ENCODE peak calls at places on chromosomes 6 and 20, in six cellular contexts. Y is dorsolateral prefrontal cortex; U is right atrium auricular region; M is retinal pigment epithelial cell; Z is GM23338; D is CD8-positive, alpha-beta T cell. V is an unnamed sample.
A peak's percentile ranks its signal among the peaks of the same experiment; 100 is the strongest.

GRCh38 chr20:52614036-52614863 is 357.9 kb upstream of the TSHZ2 start:
- DNase-seq in D (no peak), Y (no peak), Z (no peak), U (no peak), M (no peak), V (no peak)

GRCh38 chr6:21914121-21914973 is 320.8 kb downstream of the SOX4 start:
- DNase-seq in U (peak; percentile 70), Y (no peak), D (no peak), Z (no peak), M (no peak), V (no peak)

GRCh38 chr20:7410150-7410549 is 530.1 kb downstream of the HAO1 start:
- DNase-seq in M (no peak), D (no peak), Y (no peak), Z (no peak), U (no peak), V (no peak)

GRCh38 chr6:75207211-75207984 is 1.5 kb upstream of the COL12A1 start:
- DNase-seq in Y (no peak), Z (peak; percentile 60), U (no peak), D (no peak), M (no peak), V (no peak)

GRCh38 chr20:699811-700338 is 24.3 kb upstream of the SCRT2 start:
- DNase-seq in Y (peak; percentile 95), M (no peak), D (no peak), Z (peak; percentile 52), U (no peak), V (no peak)

GRCh38 chr20:2210646-2211556 is 84.9 kb upstream of the TGM3 start:
- DNase-seq in U (peak; percentile 75), D (no peak), M (no peak), Z (peak; percentile 14), Y (no peak), V (no peak)

GRCh38 chr20:52801628-52802006 is 170.5 kb upstream of the TSHZ2 start:
- DNase-seq in U (no peak), M (no peak), Y (peak; percentile 3), D (no peak), Z (no peak), V (no peak)

GRCh38 chr20:3808141-3808479 is 12.0 kb downstream of the CDC25B start:
- DNase-seq in D (no peak), Y (no peak), Z (peak; percentile 48), U (peak; percentile 88), M (peak; percentile 89), V (no peak)

GRCh38 chr6:150152891-150153876 is 10.3 kb downstream of the PPP1R14C start:
- DNase-seq in U (no peak), Z (no peak), D (no peak), Y (no peak), M (no peak), V (no peak)

GRCh38 chr20:41524980-41525613 is 93.1 kb downstream of the CHD6 start:
- DNase-seq in Z (no peak), Y (peak; percentile 95), D (no peak), M (peak; percentile 26), U (peak; percentile 76), V (peak; percentile 2)

GRCh38 chr6:4402477-4402976 is 267.2 kb upstream of the ECI2 start:
- DNase-seq in Y (no peak), U (no peak), D (no peak), M (peak; percentile 34), Z (no peak), V (peak; percentile 12)

GRCh38 chr6:37549186-37549957 is 49.7 kb upstream of the CCDC167 start:
- DNase-seq in M (no peak), U (no peak), D (no peak), Y (no peak), Z (no peak), V (no peak)

GRCh38 chr6:33752139-33753015 is 5.7 kb upstream of the IP6K3 start:
- DNase-seq in D (no peak), U (no peak), Y (no peak), Z (no peak), M (no peak), V (no peak)

GRCh38 chr20:22453244-22454080 is 130.9 kb downstream of the FOXA2 start:
- DNase-seq in D (no peak), Z (peak; percentile 64), Y (no peak), M (no peak), U (no peak), V (no peak)

GRCh38 chr6:160042014-160042773 is 73.3 kb downstream of the IGF2R start:
- DNase-seq in D (no peak), M (no peak), U (no peak), Z (no peak), Y (no peak), V (no peak)

GRCh38 chr6:160040527-160041264 is 71.8 kb downstream of the IGF2R start:
- DNase-seq in U (no peak), D (no peak), Z (no peak), M (no peak), Y (no peak), V (no peak)

GRCh38 chr6:160040055-160040454 is 71.2 kb downstream of the IGF2R start:
- DNase-seq in U (no peak), Y (no peak), M (no peak), Z (no peak), D (no peak), V (no peak)

GRCh38 chr6:160042788-160043301 is 74.0 kb downstream of the IGF2R start:
- DNase-seq in Y (no peak), M (no peak), Z (no peak), D (no peak), U (no peak), V (no peak)

DNA sequence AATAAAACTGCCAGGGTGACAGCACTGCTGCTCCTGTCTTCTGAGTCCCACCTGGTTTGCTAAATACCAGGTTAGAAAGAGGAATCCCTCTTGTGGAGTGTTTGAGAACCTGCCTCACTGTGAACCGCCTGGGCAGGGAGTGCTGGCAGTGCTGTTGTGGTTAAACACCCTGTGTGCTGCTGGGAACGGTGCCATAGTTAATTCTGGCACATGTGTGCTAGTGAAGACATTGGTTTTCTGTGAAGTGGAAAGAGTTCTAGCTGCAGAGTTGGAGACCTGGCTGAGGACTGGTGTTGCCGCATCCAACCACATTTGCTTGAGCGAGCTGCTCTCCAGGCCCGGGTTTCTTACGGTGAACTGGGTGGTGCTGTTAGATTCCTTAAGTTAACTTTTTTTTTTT is 72.7 kb downstream of the IGF2R start:
- DNase-seq in Y (peak; percentile 73), D (peak; percentile 27), U (no peak), Z (no peak), M (no peak), V (no peak)
- TF ChIP-seq CTCF in Y (no peak), D (no peak), U (peak; percentile 26), Z (no peak), M (peak; percentile 30), V (no peak)

DNA sequence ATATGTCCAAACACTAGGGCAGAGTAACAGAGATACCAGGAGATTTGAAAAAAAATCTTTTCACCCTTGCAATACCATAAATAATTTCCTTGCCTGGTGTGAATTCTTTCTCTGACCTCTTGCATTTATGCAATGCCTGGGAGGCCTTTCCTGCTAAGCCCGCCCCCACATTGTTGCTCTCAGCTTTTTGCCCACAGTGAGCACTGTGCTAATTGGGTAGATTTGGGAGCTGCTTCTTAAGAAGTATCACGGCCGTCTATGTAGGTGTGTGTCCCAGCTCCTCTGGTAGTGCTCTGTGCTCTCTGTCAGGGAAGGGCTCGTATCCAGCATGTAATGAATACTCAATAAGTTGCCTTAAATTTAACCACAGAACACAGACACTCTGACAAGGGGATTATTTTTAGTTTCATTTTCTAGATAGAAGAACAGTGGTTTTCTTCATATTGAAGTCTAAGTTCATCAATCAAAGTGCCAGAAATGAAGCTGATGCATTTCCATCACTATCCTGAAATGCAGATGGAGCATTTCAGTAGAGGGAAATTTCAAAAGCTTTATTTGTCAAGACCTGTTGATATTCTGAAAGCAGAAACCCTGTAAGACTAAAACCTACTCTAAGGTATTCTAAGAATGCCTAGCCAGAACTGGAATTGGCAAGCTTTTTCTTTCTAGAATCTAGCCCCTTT is 54.5 kb upstream of the CEP85L start:
- DNase-seq in M (peak; percentile 43), Y (peak; percentile 25), Z (peak; percentile 75), D (no peak), U (no peak), V (no peak)
- H3K4me3 ChIP-seq in M (peak overlapping the region; percentile 19), Y (peak overlapping the region; percentile 41), Z (no peak overlapping the region), D (peak overlapping the region; percentile 32), U (no peak overlapping the region), V (no peak overlapping the region)

GRCh38 chr6:104702126-104702841 is 157.4 kb downstream of the HACE1 start:
- DNase-seq in Z (no peak), D (no peak), Y (no peak), M (peak; percentile 72), U (no peak), V (no peak)

GRCh38 chr6:104704191-104704590 is 155.5 kb downstream of the HACE1 start:
- DNase-seq in Y (no peak), M (no peak), U (no peak), D (no peak), Z (no peak), V (no peak)

GRCh38 chr6:104699598-104700329 is 160.0 kb downstream of the HACE1 start:
- DNase-seq in U (no peak), Z (no peak), Y (no peak), D (no peak), M (no peak), V (no peak)

GRCh38 chr6:104700371-104701185 is 159.1 kb downstream of the HACE1 start:
- DNase-seq in Z (peak; percentile 31), M (no peak), D (no peak), Y (no peak), U (no peak), V (peak; percentile 63)

GRCh38 chr6:104698979-104699378 is 160.7 kb downstream of the HACE1 start:
- DNase-seq in M (no peak), Y (no peak), D (no peak), U (no peak), Z (no peak), V (no peak)
- TF ChIP-seq CTCF in M (no peak), Y (no peak), D (no peak), U (no peak), Z (no peak), V (no peak)

GRCh38 chr6:72952808-72953630 is 272.3 kb downstream of the KHDC1L start:
- DNase-seq in U (no peak), Y (no peak), M (no peak), D (no peak), Z (no peak), V (no peak)

GRCh38 chr6:72947534-72947933 is 277.8 kb downstream of the KHDC1L start:
- DNase-seq in Y (no peak), M (no peak), Z (no peak), U (no peak), D (no peak), V (no peak)

GRCh38 chr6:72946766-72947165 is 278.5 kb downstream of the KHDC1L start:
- DNase-seq in M (no peak), Z (no peak), Y (no peak), U (no peak), D (no peak), V (no peak)

GRCh38 chr6:72948153-72948552 is 277.1 kb downstream of the KHDC1L start:
- DNase-seq in Y (no peak), D (no peak), Z (no peak), M (no peak), U (no peak), V (no peak)

DNA sequence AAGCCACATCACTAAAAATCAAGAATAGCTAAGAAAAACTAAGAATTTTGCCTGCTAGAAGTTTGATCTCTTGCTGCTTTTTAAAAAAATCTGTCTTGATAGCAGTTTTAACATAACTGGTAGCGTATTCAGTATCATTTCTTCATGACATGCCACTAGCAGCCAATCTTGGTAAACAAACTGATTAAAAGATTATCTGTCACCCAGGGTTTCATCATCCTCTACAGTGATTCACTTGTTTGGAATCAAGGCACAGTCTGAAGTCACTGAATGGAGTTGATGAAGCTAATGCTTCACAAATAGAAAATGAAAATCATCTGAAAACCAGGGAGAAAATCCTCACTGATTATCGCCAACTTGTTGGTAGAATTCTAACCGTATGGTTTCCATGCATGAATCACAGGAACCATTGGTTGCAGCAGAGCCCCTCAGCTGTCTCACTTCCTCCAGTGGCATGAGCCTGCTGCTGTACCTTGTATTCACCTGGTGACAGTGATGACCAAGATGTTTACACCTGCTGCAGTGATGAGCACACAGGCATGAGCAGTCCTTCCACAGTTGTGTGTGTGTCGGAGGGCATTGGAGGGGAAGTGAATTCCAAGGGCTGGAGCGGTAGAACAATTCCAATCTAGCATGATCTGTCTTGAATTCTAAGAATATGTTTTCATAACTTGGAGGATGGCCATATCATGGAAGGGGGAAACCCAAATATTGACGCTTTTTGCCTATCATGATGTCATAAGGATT is 275.0 kb downstream of the KHDC1L start:
- DNase-seq in U (no peak), Z (no peak), Y (no peak), D (no peak), M (peak; percentile 85), V (no peak)
- H3K4me3 ChIP-seq in U (no peak overlapping the region), Z (no peak overlapping the region), Y (no peak overlapping the region), D (no peak overlapping the region), M (peak overlapping the region; percentile 13), V (no peak overlapping the region)

V was measured in kidney epithelial cell.